ENCODE peak calls at places on chromosome 16, in nine cellular contexts. One of them, this sample, is unnamed.

GRCh38 chr16:3485821-3486505 is 9.3 kb downstream of the C16orf90 start:
- ATAC-seq in pancreas: no peak
- ATAC-seq in upper lobe of right lung: no peak
- ATAC-seq in PC-3: no peak
- ATAC-seq in left lung: no peak
- ATAC-seq in CD4-positive, CD25-positive, alpha-beta regulatory T cell: no peak
- ATAC-seq in heart left ventricle: no peak
- ATAC-seq in heart right ventricle: no peak
- ATAC-seq in foreskin keratinocyte: no peak
- ATAC-seq in this sample: no peak

GRCh38 chr16:86831366-86831765 is 253.0 kb downstream of the FOXL1 start:
- ATAC-seq in CD4-positive, CD25-positive, alpha-beta regulatory T cell: no peak
- ATAC-seq in heart left ventricle: no peak
- ATAC-seq in heart right ventricle: no peak
- ATAC-seq in pancreas: no peak
- ATAC-seq in PC-3: no peak
- ATAC-seq in left lung: no peak
- ATAC-seq in foreskin keratinocyte: no peak
- ATAC-seq in upper lobe of right lung: no peak
- ATAC-seq in this sample: no peak

GRCh38 chr16:49530396-49530795 is 156.8 kb downstream of the C16orf78 start:
- ATAC-seq in upper lobe of right lung: no peak
- ATAC-seq in heart left ventricle: no peak
- ATAC-seq in left lung: no peak
- ATAC-seq in PC-3: no peak
- ATAC-seq in heart right ventricle: no peak
- ATAC-seq in CD4-positive, CD25-positive, alpha-beta regulatory T cell: no peak
- ATAC-seq in pancreas: no peak
- ATAC-seq in foreskin keratinocyte: no peak
- ATAC-seq in this sample: no peak

GRCh38 chr16:67762385-67762784 is 43.3 kb upstream of the GFOD2 start:
- ATAC-seq in left lung: no peak
- ATAC-seq in CD4-positive, CD25-positive, alpha-beta regulatory T cell: no peak
- ATAC-seq in upper lobe of right lung: no peak
- ATAC-seq in heart right ventricle: no peak
- ATAC-seq in PC-3: no peak
- ATAC-seq in pancreas: no peak
- ATAC-seq in heart left ventricle: no peak
- ATAC-seq in foreskin keratinocyte: no peak
- ATAC-seq in this sample: no peak

GRCh38 chr16:10688726-10689125 is 6.0 kb downstream of the TEKT5 start:
- ATAC-seq in pancreas: no peak
- ATAC-seq in heart right ventricle: no peak
- ATAC-seq in PC-3: no peak
- ATAC-seq in CD4-positive, CD25-positive, alpha-beta regulatory T cell: no peak
- ATAC-seq in upper lobe of right lung: peak; percentile 14
- ATAC-seq in heart left ventricle: no peak
- ATAC-seq in left lung: peak; percentile 24
- ATAC-seq in foreskin keratinocyte: no peak
- ATAC-seq in this sample: no peak

GRCh38 chr16:4233431-4233830 is 8.4 kb downstream of the SRL start:
- ATAC-seq in heart right ventricle: peak; percentile 18
- ATAC-seq in foreskin keratinocyte: no peak
- ATAC-seq in heart left ventricle: peak; percentile 55
- ATAC-seq in CD4-positive, CD25-positive, alpha-beta regulatory T cell: no peak
- ATAC-seq in upper lobe of right lung: no peak
- ATAC-seq in left lung: no peak
- ATAC-seq in PC-3: no peak
- ATAC-seq in pancreas: no peak
- ATAC-seq in this sample: no peak

GRCh38 chr16:30032083-30032819 is 1.2 kb upstream of the TLCD3B start:
- ATAC-seq in PC-3: peak; percentile 69
- ATAC-seq in heart left ventricle: no peak
- ATAC-seq in heart right ventricle: no peak
- ATAC-seq in upper lobe of right lung: peak; percentile 66
- ATAC-seq in CD4-positive, CD25-positive, alpha-beta regulatory T cell: peak; percentile 43
- ATAC-seq in left lung: peak; percentile 72
- ATAC-seq in pancreas: peak; percentile 56
- ATAC-seq in foreskin keratinocyte: peak; percentile 20
- ATAC-seq in this sample: no peak

GRCh38 chr16:5231246-5231759 is 133.7 kb upstream of the EEF2KMT start:
- ATAC-seq in PC-3: no peak
- ATAC-seq in heart left ventricle: no peak
- ATAC-seq in heart right ventricle: no peak
- ATAC-seq in foreskin keratinocyte: no peak
- ATAC-seq in CD4-positive, CD25-positive, alpha-beta regulatory T cell: no peak
- ATAC-seq in pancreas: no peak
- ATAC-seq in left lung: no peak
- ATAC-seq in upper lobe of right lung: no peak
- ATAC-seq in this sample: no peak

GRCh38 chr16:47026492-47026891 is 53.0 kb upstream of the DNAJA2 start:
- ATAC-seq in heart right ventricle: no peak
- ATAC-seq in pancreas: no peak
- ATAC-seq in CD4-positive, CD25-positive, alpha-beta regulatory T cell: no peak
- ATAC-seq in left lung: no peak
- ATAC-seq in foreskin keratinocyte: peak; percentile 9
- ATAC-seq in upper lobe of right lung: no peak
- ATAC-seq in PC-3: no peak
- ATAC-seq in heart left ventricle: no peak
- ATAC-seq in this sample: no peak

GRCh38 chr16:70575376-70575775 is 51.8 kb downstream of the SF3B3 start:
- ATAC-seq in heart left ventricle: no peak
- ATAC-seq in foreskin keratinocyte: no peak
- ATAC-seq in left lung: no peak
- ATAC-seq in PC-3: no peak
- ATAC-seq in heart right ventricle: no peak
- ATAC-seq in upper lobe of right lung: no peak
- ATAC-seq in CD4-positive, CD25-positive, alpha-beta regulatory T cell: no peak
- ATAC-seq in pancreas: no peak
- ATAC-seq in this sample: no peak

GRCh38 chr16:81625544-81626152 is 153.4 kb upstream of the PLCG2 start:
- ATAC-seq in CD4-positive, CD25-positive, alpha-beta regulatory T cell: no peak
- ATAC-seq in heart right ventricle: peak; percentile 76
- ATAC-seq in PC-3: peak; percentile 62
- ATAC-seq in foreskin keratinocyte: peak; percentile 69
- ATAC-seq in heart left ventricle: peak; percentile 93
- ATAC-seq in left lung: peak; percentile 83
- ATAC-seq in pancreas: peak; percentile 93
- ATAC-seq in upper lobe of right lung: peak; percentile 77
- ATAC-seq in this sample: peak; percentile 69

GRCh38 chr16:30375830-30376229 is 1.2 kb downstream of the MYL11 start:
- ATAC-seq in PC-3: no peak
- ATAC-seq in heart left ventricle: no peak
- ATAC-seq in pancreas: no peak
- ATAC-seq in foreskin keratinocyte: no peak
- ATAC-seq in left lung: no peak
- ATAC-seq in CD4-positive, CD25-positive, alpha-beta regulatory T cell: no peak
- ATAC-seq in heart right ventricle: no peak
- ATAC-seq in upper lobe of right lung: no peak
- ATAC-seq in this sample: no peak

GRCh38 chr16:80824623-80825364 is 20.4 kb upstream of the CDYL2 start:
- ATAC-seq in heart right ventricle: no peak
- ATAC-seq in upper lobe of right lung: peak; percentile 72
- ATAC-seq in pancreas: peak; percentile 65
- ATAC-seq in PC-3: no peak
- ATAC-seq in left lung: peak; percentile 73
- ATAC-seq in foreskin keratinocyte: peak; percentile 60
- ATAC-seq in heart left ventricle: no peak
- ATAC-seq in CD4-positive, CD25-positive, alpha-beta regulatory T cell: no peak
- ATAC-seq in this sample: no peak

GRCh38 chr16:53510704-53511070 is 7.7 kb upstream of the AKTIP start:
- ATAC-seq in upper lobe of right lung: no peak
- ATAC-seq in heart left ventricle: no peak
- ATAC-seq in CD4-positive, CD25-positive, alpha-beta regulatory T cell: no peak
- ATAC-seq in pancreas: peak; percentile 2
- ATAC-seq in left lung: no peak
- ATAC-seq in PC-3: peak; percentile 19
- ATAC-seq in foreskin keratinocyte: no peak
- ATAC-seq in heart right ventricle: no peak
- ATAC-seq in this sample: no peak

GRCh38 chr16:8944113-8944765 is 19.5 kb downstream of the USP7 start:
- ATAC-seq in pancreas: no peak
- ATAC-seq in foreskin keratinocyte: no peak
- ATAC-seq in heart right ventricle: no peak
- ATAC-seq in left lung: peak; percentile 26
- ATAC-seq in CD4-positive, CD25-positive, alpha-beta regulatory T cell: peak; percentile 38
- ATAC-seq in heart left ventricle: no peak
- ATAC-seq in upper lobe of right lung: peak; percentile 32
- ATAC-seq in PC-3: no peak
- ATAC-seq in this sample: no peak

GRCh38 chr16:56635441-56635967 is 3.0 kb upstream of the MT1A start:
- ATAC-seq in heart right ventricle: no peak
- ATAC-seq in foreskin keratinocyte: no peak
- ATAC-seq in heart left ventricle: no peak
- ATAC-seq in upper lobe of right lung: no peak
- ATAC-seq in left lung: no peak
- ATAC-seq in PC-3: no peak
- ATAC-seq in pancreas: no peak
- ATAC-seq in CD4-positive, CD25-positive, alpha-beta regulatory T cell: no peak
- ATAC-seq in this sample: no peak

GRCh38 chr16:57740423-57741071 is 5.0 kb downstream of the KATNB1 start:
- ATAC-seq in heart right ventricle: no peak
- ATAC-seq in CD4-positive, CD25-positive, alpha-beta regulatory T cell: no peak
- ATAC-seq in heart left ventricle: no peak
- ATAC-seq in left lung: no peak
- ATAC-seq in foreskin keratinocyte: peak; percentile 63
- ATAC-seq in PC-3: no peak
- ATAC-seq in pancreas: no peak
- ATAC-seq in upper lobe of right lung: no peak
- ATAC-seq in this sample: no peak

GRCh38 chr16:57742543-57742942 is 7.0 kb downstream of the KATNB1 start:
- ATAC-seq in upper lobe of right lung: no peak
- ATAC-seq in CD4-positive, CD25-positive, alpha-beta regulatory T cell: no peak
- ATAC-seq in PC-3: no peak
- ATAC-seq in pancreas: no peak
- ATAC-seq in heart right ventricle: no peak
- ATAC-seq in foreskin keratinocyte: no peak
- ATAC-seq in heart left ventricle: no peak
- ATAC-seq in left lung: no peak
- ATAC-seq in this sample: no peak

GRCh38 chr16:57741660-57742191 is 6.2 kb downstream of the KATNB1 start:
- ATAC-seq in heart left ventricle: peak; percentile 75
- ATAC-seq in upper lobe of right lung: peak; percentile 9
- ATAC-seq in PC-3: no peak
- ATAC-seq in heart right ventricle: no peak
- ATAC-seq in CD4-positive, CD25-positive, alpha-beta regulatory T cell: no peak
- ATAC-seq in pancreas: no peak
- ATAC-seq in foreskin keratinocyte: peak; percentile 4
- ATAC-seq in left lung: no peak
- ATAC-seq in this sample: no peak

GRCh38 chr16:57738844-57739243 is 3.3 kb downstream of the KATNB1 start:
- ATAC-seq in foreskin keratinocyte: no peak
- ATAC-seq in left lung: no peak
- ATAC-seq in heart right ventricle: no peak
- ATAC-seq in pancreas: no peak
- ATAC-seq in upper lobe of right lung: no peak
- ATAC-seq in PC-3: no peak
- ATAC-seq in heart left ventricle: no peak
- ATAC-seq in CD4-positive, CD25-positive, alpha-beta regulatory T cell: no peak
- ATAC-seq in this sample: no peak

GRCh38 chr16:57739756-57740422 is 4.3 kb downstream of the KATNB1 start:
- ATAC-seq in CD4-positive, CD25-positive, alpha-beta regulatory T cell: no peak
- ATAC-seq in left lung: no peak
- ATAC-seq in heart left ventricle: no peak
- ATAC-seq in heart right ventricle: no peak
- ATAC-seq in upper lobe of right lung: no peak
- ATAC-seq in foreskin keratinocyte: no peak
- ATAC-seq in PC-3: no peak
- ATAC-seq in pancreas: no peak
- ATAC-seq in this sample: no peak
- H3K27me3 ChIP-seq in CD4-positive, CD25-positive, alpha-beta regulatory T cell: no peaks in the 10 kb centered on the region
- H3K27me3 ChIP-seq in left lung: no peaks in the 10 kb centered on the region
- H3K27me3 ChIP-seq in heart left ventricle: no peaks in the 10 kb centered on the region
- H3K27me3 ChIP-seq in heart right ventricle: no peaks in the 10 kb centered on the region
- H3K27me3 ChIP-seq in upper lobe of right lung: no peaks in the 10 kb centered on the region
- H3K27me3 ChIP-seq in foreskin keratinocyte: no peaks in the 10 kb centered on the region
- H3K27me3 ChIP-seq in PC-3: no peaks in the 10 kb centered on the region
- H3K27me3 ChIP-seq in pancreas: no peaks in the 10 kb centered on the region
- H3K27me3 ChIP-seq in this sample: no peaks in the 10 kb centered on the region

GRCh38 chr16:58744497-58744896 is 10.4 kb upstream of the GOT2 start:
- ATAC-seq in foreskin keratinocyte: no peak
- ATAC-seq in left lung: no peak
- ATAC-seq in upper lobe of right lung: no peak
- ATAC-seq in pancreas: no peak
- ATAC-seq in heart left ventricle: no peak
- ATAC-seq in PC-3: no peak
- ATAC-seq in CD4-positive, CD25-positive, alpha-beta regulatory T cell: no peak
- ATAC-seq in heart right ventricle: no peak
- ATAC-seq in this sample: no peak
- H3K27me3 ChIP-seq in foreskin keratinocyte: no peaks in the 10 kb centered on the region
- H3K27me3 ChIP-seq in left lung: no peaks in the 10 kb centered on the region
- H3K27me3 ChIP-seq in upper lobe of right lung: no peaks in the 10 kb centered on the region
- H3K27me3 ChIP-seq in pancreas: no peaks in the 10 kb centered on the region
- H3K27me3 ChIP-seq in heart left ventricle: no peaks in the 10 kb centered on the region
- H3K27me3 ChIP-seq in PC-3: no peaks in the 10 kb centered on the region
- H3K27me3 ChIP-seq in CD4-positive, CD25-positive, alpha-beta regulatory T cell: no peaks in the 10 kb centered on the region
- H3K27me3 ChIP-seq in heart right ventricle: no peaks in the 10 kb centered on the region
- H3K27me3 ChIP-seq in this sample: no peaks in the 10 kb centered on the region

DNA sequence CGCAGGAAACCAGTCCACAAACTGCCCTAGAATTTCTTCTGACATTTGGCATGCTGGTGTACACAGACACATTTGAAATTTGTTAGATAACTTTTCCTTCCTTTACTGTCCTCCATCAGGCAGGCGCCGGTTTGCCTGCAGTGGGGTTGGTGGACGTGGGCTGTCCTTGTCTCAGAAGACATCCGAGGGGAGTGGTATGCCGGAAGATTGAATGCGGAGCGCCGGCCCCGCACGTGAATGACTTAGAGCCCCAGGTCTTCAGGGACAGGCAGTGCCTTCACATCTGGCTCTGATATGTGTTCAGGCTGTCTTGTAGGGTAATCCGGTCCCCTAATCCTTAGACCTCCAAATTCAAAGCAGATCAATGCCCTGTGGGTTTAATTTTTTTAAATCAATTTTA is 13.4 kb downstream of the RAB40C start:
- ATAC-seq in foreskin keratinocyte: no peak
- ATAC-seq in CD4-positive, CD25-positive, alpha-beta regulatory T cell: no peak
- ATAC-seq in left lung: no peak
- ATAC-seq in pancreas: no peak
- ATAC-seq in heart right ventricle: no peak
- ATAC-seq in upper lobe of right lung: no peak
- ATAC-seq in PC-3: no peak
- ATAC-seq in heart left ventricle: no peak
- ATAC-seq in this sample: no peak
- H3K27me3 ChIP-seq in foreskin keratinocyte: no peaks in the 10 kb centered on the region
- H3K27me3 ChIP-seq in CD4-positive, CD25-positive, alpha-beta regulatory T cell: no peaks in the 10 kb centered on the region
- H3K27me3 ChIP-seq in left lung: no peaks in the 10 kb centered on the region
- H3K27me3 ChIP-seq in pancreas: no peaks in the 10 kb centered on the region
- H3K27me3 ChIP-seq in heart right ventricle: no peaks in the 10 kb centered on the region
- H3K27me3 ChIP-seq in upper lobe of right lung: no peaks in the 10 kb centered on the region
- H3K27me3 ChIP-seq in PC-3: no peaks in the 10 kb centered on the region
- H3K27me3 ChIP-seq in heart left ventricle: no peaks in the 10 kb centered on the region
- H3K27me3 ChIP-seq in this sample: no peaks in the 10 kb centered on the region

DNA sequence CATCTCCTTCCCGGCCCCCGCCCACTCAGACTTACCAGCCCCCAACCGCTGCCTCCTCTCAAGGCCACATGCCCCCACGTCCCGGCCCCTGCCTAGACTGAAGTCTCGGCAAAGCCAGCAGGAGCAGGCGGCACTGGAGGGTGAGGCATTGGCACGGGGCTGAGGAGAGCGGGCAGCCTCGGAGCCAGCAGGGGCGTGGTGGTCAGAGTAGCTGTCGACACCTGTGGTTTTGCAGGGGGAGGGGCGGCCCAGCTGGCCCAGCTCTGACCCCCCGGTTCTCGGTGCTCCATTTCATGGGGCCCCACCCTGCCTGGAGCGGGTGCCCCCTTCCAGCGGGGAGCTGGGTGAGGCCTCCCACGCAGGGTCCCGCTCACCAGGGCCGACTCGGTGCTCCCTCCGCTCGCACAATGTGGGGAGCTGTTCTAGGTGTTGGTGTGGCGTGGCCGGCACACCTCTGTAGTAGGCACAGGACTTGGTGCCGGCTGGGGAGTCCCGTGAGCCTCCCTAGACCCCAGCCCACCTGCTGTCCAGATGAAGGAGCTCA is 4.7 kb downstream of the CDH15 start:
- ATAC-seq in left lung: no peak
- ATAC-seq in foreskin keratinocyte: no peak
- ATAC-seq in PC-3: no peak
- ATAC-seq in upper lobe of right lung: no peak
- ATAC-seq in CD4-positive, CD25-positive, alpha-beta regulatory T cell: no peak
- ATAC-seq in pancreas: no peak
- ATAC-seq in heart left ventricle: no peak
- ATAC-seq in heart right ventricle: no peak
- ATAC-seq in this sample: no peak
- H3K27me3 ChIP-seq in left lung: no peaks in the 10 kb centered on the region
- H3K27me3 ChIP-seq in foreskin keratinocyte: peaks cover 29% of the 10 kb centered on the region
- H3K27me3 ChIP-seq in PC-3: no peaks in the 10 kb centered on the region
- H3K27me3 ChIP-seq in upper lobe of right lung: peaks cover 13% of the 10 kb centered on the region
- H3K27me3 ChIP-seq in CD4-positive, CD25-positive, alpha-beta regulatory T cell: no peaks in the 10 kb centered on the region
- H3K27me3 ChIP-seq in pancreas: no peaks in the 10 kb centered on the region
- H3K27me3 ChIP-seq in heart left ventricle: no peaks in the 10 kb centered on the region
- H3K27me3 ChIP-seq in heart right ventricle: peaks cover 54% of the 10 kb centered on the region
- H3K27me3 ChIP-seq in this sample: peaks cover 90% of the 10 kb centered on the region

This sample was measured in gastroesophageal sphincter.